ENCODE peak calls at places on chromosomes 13 and 19, in five cellular contexts. O is naive thymus-derived CD4-positive, alpha-beta T cell; U is right cardiac atrium; H is AG04450; A is H9. N is an unnamed sample.

GRCh38 chr19:679418-680286 is 3.5 kb downstream of the FSTL3 start:
- DNase-seq in O (peak; percentile 28), H (peak; percentile 48), A (peak; percentile 64), U (peak; percentile 92), N (peak; percentile 64)

GRCh38 chr19:35240322-35240721 is 8.5 kb upstream of the LSR start:
- DNase-seq in H (no peak), O (peak; percentile 68), U (no peak), A (no peak), N (no peak)

GRCh38 chr19:18023596-18024212 is 15.7 kb downstream of the ARRDC2 start:
- DNase-seq in H (no peak), O (peak; percentile 94), U (peak; percentile 96), A (no peak), N (peak; percentile 59)

GRCh38 chr13:88022826-88023225 is 351.7 kb downstream of the SLITRK5 start:
- DNase-seq in U (no peak), O (no peak), H (no peak), A (no peak), N (no peak)

GRCh38 chr19:30755581-30755980 is 383.4 kb downstream of the ZNF536 start:
- DNase-seq in O (no peak), U (no peak), A (no peak), H (no peak), N (no peak)

GRCh38 chr13:83881031-83881727 is 1.1 kb downstream of the SLITRK1 start:
- DNase-seq in O (no peak), U (no peak), H (no peak), A (no peak), N (no peak)

GRCh38 chr19:45470147-45471081 is 2.6 kb downstream of the FOSB start:
- DNase-seq in U (peak; percentile 65), A (no peak), O (no peak), H (no peak), N (no peak)

GRCh38 chr19:46828484-46828883 is 22.2 kb downstream of the AP2S1 start:
- DNase-seq in U (no peak), O (no peak), A (no peak), H (no peak), N (no peak)

DNA sequence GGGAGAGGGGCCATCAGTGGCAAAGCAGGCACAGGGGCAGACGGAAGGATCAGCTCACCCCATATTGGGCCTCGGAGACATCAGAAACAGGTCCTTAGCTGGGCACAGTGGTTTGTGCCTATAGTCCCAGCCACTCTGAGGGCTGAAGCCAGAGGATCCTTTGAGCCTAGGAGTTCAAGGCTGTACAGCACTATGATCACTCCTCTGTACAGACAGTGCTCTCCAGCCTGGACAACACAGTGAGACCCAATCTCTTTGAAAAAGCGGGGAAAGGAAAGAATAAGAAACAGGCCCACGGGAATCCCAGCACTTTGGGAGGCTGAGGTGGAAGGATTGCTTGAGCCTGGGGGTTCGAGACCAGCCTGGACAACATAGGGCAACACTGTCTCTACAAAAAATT is 6.0 kb downstream of the SERTAD1 start:
- DNase-seq in H (no peak), U (peak; percentile 20), O (no peak), A (no peak), N (no peak)
- H3K27ac ChIP-seq in H (no peak overlapping the region), U (no peak overlapping the region), O (no peak overlapping the region), A (no peak overlapping the region), N (no peak overlapping the region)

DNA sequence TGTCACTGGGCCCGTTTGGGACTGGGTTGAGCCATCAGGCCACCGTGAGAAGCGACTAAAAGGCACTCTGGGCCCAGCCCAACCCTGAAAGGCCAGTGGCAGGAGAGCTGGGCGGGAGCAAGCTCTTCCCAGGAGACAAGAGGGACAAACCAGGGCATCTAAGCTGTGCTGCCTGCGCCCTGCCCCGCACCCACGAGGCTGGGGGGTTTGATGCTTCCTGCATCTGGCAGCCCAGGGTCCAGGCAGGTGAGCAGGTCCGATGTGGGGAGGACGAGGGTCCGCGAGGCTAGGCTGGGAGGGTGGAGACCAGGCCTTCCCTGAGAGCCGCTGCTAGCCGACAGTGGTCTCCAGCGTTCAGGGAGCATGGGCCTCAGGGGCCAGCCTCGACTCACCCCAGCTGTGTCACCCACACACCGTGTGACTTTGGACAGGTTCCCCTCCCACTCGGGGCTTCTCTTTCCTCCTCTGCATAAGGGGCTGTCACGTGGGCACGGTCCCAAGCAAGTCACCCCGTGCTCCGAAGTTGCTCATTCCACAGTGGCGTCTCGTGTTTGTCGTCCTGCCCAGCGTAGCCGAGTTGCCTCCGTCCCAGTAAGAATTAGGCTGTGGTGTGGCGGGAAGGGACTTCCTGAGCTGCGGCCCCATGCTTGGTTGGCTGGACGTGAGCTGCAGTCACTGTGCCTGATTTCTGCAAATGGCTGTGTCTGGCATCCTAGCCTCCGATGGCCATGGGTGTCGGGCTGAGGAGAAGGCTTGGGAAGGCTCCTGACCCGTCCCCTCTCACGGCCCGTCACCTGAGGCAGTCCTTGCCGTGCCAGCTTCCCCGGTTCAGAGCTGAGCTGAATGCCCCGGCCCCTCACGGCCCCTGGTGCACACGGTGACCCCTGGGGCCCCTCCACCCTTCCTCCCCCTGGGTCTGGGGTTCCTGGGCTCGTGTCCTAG is 15.7 kb downstream of the PLIN4 start:
- DNase-seq in O (no peak), U (no peak), H (no peak), A (no peak), N (no peak)
- H3K27ac ChIP-seq in O (no peak overlapping the region), U (no peak overlapping the region), H (no peak overlapping the region), A (no peak overlapping the region), N (no peak overlapping the region)

GRCh38 chr19:11418518-11419506 is at the start of gene RGL3:
- DNase-seq in H (no peak), A (peak; percentile 96), U (peak; percentile 91), O (no peak), N (peak; percentile 7)
- H3K27ac ChIP-seq in H (no peak within 1 kb of the TSS), A (no peak within 1 kb of the TSS), U (peak within 1 kb of the TSS; percentile 28), O (no peak within 1 kb of the TSS), N (no peak within 1 kb of the TSS)

DNA sequence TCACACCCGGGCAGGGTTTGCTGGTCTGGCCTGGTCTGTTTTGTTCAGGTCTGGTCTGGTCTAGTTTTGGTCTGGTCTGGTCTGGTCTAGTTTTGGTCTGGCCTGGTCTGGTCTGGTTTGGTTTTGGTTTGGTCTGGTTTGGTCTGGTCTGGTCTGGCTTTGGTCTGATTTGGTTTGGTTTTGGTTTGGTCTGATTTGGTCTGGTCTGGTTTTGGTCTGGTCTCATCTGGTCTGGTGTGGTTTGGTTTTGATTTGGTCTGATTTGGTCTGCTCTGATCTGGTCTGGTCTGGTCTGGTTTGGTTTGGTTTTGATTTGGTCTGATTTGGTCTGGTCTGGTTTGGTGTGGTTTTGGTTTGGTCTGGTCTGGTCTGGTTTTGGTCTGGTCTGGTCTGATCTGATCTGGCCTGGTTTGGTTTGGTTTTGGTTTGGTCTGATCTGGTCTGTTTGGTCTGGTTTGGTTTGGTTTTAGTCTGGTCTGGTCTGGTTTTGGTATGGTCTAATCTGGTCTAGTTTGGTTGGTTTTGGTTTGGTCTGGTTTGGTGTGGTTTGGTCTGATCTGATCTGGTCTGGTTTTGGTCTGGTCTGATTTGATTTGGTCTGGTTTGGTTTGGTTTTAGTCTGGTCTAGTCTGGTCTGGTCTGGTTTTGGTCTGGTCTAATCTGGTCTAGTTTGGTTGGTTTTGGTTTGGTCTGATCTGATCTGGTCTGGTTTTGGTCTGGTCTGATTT is 14.4 kb upstream of the F2RL3 start:
- DNase-seq in O (no peak), H (no peak), U (no peak), A (no peak), N (no peak)
- H3K27ac ChIP-seq in O (peak overlapping the region; percentile 54), H (no peak overlapping the region), U (no peak overlapping the region), A (no peak overlapping the region), N (no peak overlapping the region)

GRCh38 chr19:38289955-38290354 is 14.1 kb upstream of the C19orf33 start:
- DNase-seq in A (no peak), U (no peak), H (no peak), O (no peak), N (no peak)
- H3K27ac ChIP-seq in A (no peak overlapping the region), U (no peak overlapping the region), H (peak overlapping the region; percentile 70), O (no peak overlapping the region), N (no peak overlapping the region)

N was measured in substantia nigra.